ENCODE peak calls at places on chromosomes 4 and X, in nine cellular contexts. Y is CD4-positive, CD25-positive, alpha-beta regulatory T cell; Q is SK-N-SH; V is AG09309; C is iPS DF 6.9; P is WERI-Rb-1; R is GM23248; T is endodermal cell; I is H7. F is an unnamed sample.
A peak's percentile ranks its signal among the peaks of the same experiment; 100 is the strongest.

GRCh38 chrX:24347871-24348270 is 12.6 kb upstream of the SUPT20HL1 start:
- DNase-seq in Y (no peak), Q (no peak), V (no peak), C (no peak), P (peak; percentile 55), R (no peak), T (no peak), I (no peak), F (no peak)

GRCh38 chr4:2059034-2059725 is at the start of gene NAT8L:
- DNase-seq in Y (no peak), Q (peak; percentile 93), V (no peak), C (no peak), P (peak; percentile 82), R (peak; percentile 47), T (peak; percentile 78), I (peak; percentile 92), F (no peak)

GRCh38 chr4:100019821-100020220 is 69.7 kb upstream of the H2AZ1 start:
- DNase-seq in Y (no peak), Q (no peak), V (no peak), C (no peak), P (no peak), R (no peak), T (no peak), I (no peak), F (no peak)

GRCh38 chr4:87409420-87409939 is 12.9 kb upstream of the NUDT9 start:
- DNase-seq in Y (no peak), Q (no peak), V (no peak), C (no peak), P (no peak), R (no peak), T (no peak), I (no peak), F (no peak)

GRCh38 chr4:185015108-185015507 is 3.2 kb upstream of the HELT start:
- DNase-seq in Y (no peak), Q (no peak), V (no peak), C (no peak), P (no peak), R (peak; percentile 33), T (no peak), I (no peak), F (no peak)

GRCh38 chr4:107622006-107622405 is 98.0 kb downstream of the PAPSS1 start:
- DNase-seq in Y (no peak), Q (no peak), V (no peak), C (no peak), P (no peak), R (no peak), T (no peak), I (no peak), F (no peak)

GRCh38 chr4:3413675-3414420 is 27.9 kb upstream of the HGFAC start:
- DNase-seq in Y (no peak), Q (no peak), V (no peak), C (no peak), P (peak; percentile 6), R (no peak), T (peak; percentile 47), I (peak; percentile 79), F (peak; percentile 49)

GRCh38 chr4:185833055-185833598 is 21.1 kb upstream of the SORBS2 start:
- DNase-seq in Y (no peak), Q (no peak), V (no peak), C (no peak), P (no peak), R (no peak), T (no peak), I (no peak), F (no peak)

GRCh38 chr4:10079951-10080873 is 36.4 kb downstream of the WDR1 start:
- DNase-seq in Y (no peak), Q (peak; percentile 90), V (no peak), C (no peak), P (peak; percentile 49), R (no peak), T (no peak), I (peak; percentile 31), F (peak; percentile 46)

GRCh38 chr4:152773322-152773721 is 6.2 kb downstream of the TIGD4 start:
- DNase-seq in Y (no peak), Q (no peak), V (no peak), C (no peak), P (no peak), R (no peak), T (no peak), I (no peak), F (no peak)

GRCh38 chrX:27186671-27187070 is 276.5 kb downstream of the PPP4R3C start:
- DNase-seq in Y (peak; percentile 37), Q (peak; percentile 18), V (no peak), C (peak; percentile 7), P (peak; percentile 37), R (peak; percentile 45), T (peak; percentile 58), I (peak; percentile 10), F (no peak)

GRCh38 chr4:32506067-32506466 is 1785.9 kb downstream of the PCDH7 start:
- DNase-seq in Y (no peak), Q (no peak), V (no peak), C (no peak), P (no peak), R (no peak), T (no peak), I (no peak), F (no peak)

GRCh38 chr4:20592666-20593065 is 107.6 kb upstream of the PACRGL start:
- DNase-seq in Y (no peak), Q (no peak), V (no peak), C (no peak), P (no peak), R (peak; percentile 45), T (no peak), I (no peak), F (no peak)

GRCh38 chrX:21723097-21723496 is 34.8 kb downstream of the SMPX start:
- DNase-seq in Y (no peak), Q (no peak), V (no peak), C (no peak), P (no peak), R (peak; percentile 46), T (peak; percentile 67), I (no peak), F (no peak)

GRCh38 chrX:149871940-149872339 is 9.0 kb upstream of the MAGEA8 start:
- DNase-seq in Y (peak; percentile 35), Q (peak; percentile 52), V (no peak), C (peak; percentile 27), P (peak; percentile 64), R (peak; percentile 1), T (peak; percentile 81), I (peak; percentile 61), F (no peak)

GRCh38 chr4:165378398-165378762 is 428 bp upstream of the CPE start:
- DNase-seq in Y (no peak), Q (no peak), V (no peak), C (no peak), P (no peak), R (no peak), T (no peak), I (no peak), F (no peak)

GRCh38 chr4:165378763-165379631 is at the start of gene CPE:
- DNase-seq in Y (peak; percentile 47), Q (peak; percentile 95), V (no peak), C (no peak), P (peak; percentile 93), R (peak; percentile 92), T (peak; percentile 90), I (peak; percentile 80), F (peak; percentile 90)

GRCh38 chr4:165381821-165382373 is 3.1 kb downstream of the CPE start:
- DNase-seq in Y (no peak), Q (no peak), V (no peak), C (no peak), P (no peak), R (no peak), T (no peak), I (no peak), F (no peak)

GRCh38 chr4:165382640-165383039 is 3.8 kb downstream of the CPE start:
- DNase-seq in Y (no peak), Q (no peak), V (no peak), C (no peak), P (no peak), R (no peak), T (no peak), I (no peak), F (no peak)

GRCh38 chr4:165379662-165380061 is 854 bp downstream of the CPE start:
- DNase-seq in Y (no peak), Q (peak; percentile 50), V (no peak), C (no peak), P (peak; percentile 52), R (peak; percentile 16), T (peak; percentile 90), I (peak; percentile 53), F (no peak)
- H3K4me3 ChIP-seq in Y (no peak overlapping the region), Q (no peak overlapping the region), V (no peak overlapping the region), C (peak overlapping the region; percentile 49), P (peak overlapping the region; percentile 58), R (peak overlapping the region; percentile 87), T (peak overlapping the region; percentile 83), I (peak overlapping the region; percentile 62), F (peak overlapping the region; percentile 47)

DNA sequence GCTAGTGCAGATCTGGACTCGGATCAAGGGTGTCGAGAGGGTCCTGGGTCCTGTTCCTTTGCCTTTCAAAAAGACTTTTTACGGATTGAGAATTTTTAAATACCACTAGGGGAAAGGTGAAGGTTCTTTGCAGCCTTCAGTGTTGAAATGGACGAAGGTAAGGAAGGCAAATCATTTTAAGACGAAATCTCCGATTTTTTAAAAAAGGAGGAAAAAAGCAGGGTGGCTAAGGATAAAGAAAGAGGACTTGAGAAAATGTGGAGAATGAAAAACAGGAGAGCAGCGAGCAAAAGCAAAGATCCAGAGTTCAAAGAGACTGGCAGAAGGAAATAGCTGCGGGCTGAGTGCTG is 333 bp downstream of the EPHA5 start:
- DNase-seq in Y (no peak), Q (no peak), V (no peak), C (no peak), P (no peak), R (no peak), T (no peak), I (no peak), F (no peak)
- H3K4me3 ChIP-seq in Y (no peak overlapping the region), Q (peak overlapping the region; percentile 68), V (peak overlapping the region; percentile 56), C (peak overlapping the region; percentile 29), P (peak overlapping the region; percentile 64), R (peak overlapping the region; percentile 67), T (peak overlapping the region; percentile 79), I (peak overlapping the region; percentile 45), F (peak overlapping the region; percentile 30)

DNA sequence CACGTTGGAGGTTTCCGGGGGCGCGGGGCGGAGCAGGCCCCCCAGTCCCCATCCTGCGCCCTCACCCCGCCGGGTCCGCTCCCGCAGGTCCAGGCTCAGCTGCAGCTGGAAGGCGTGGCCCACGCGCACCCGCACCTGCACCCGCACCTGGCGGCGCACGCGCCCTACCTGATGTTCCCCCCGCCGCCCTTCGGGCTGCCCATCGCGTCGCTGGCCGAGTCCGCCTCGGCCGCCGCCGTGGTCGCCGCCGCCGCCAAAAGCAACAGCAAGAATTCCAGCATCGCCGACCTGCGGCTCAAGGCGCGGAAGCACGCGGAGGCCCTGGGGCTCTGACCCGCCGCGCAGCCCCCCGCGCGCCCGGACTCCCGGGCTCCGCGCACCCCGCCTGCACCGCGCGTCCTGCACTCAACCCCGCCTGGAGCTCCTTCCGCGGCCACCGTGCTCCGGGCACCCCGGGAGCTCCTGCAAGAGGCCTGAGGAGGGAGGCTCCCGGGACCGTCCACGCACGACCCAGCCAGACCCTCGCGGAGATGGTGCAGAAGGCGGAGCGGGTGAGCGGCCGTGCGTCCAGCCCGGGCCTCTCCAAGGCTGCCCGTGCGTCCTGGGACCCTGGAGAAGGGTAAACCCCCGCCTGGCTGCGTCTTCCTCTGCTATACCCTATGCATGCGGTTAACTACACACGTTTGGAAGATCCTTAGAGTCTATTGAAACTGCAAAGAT is 13.9 kb downstream of the SHOX start:
- DNase-seq in Y (no peak), Q (peak; percentile 36), V (no peak), C (no peak), P (no peak), R (no peak), T (peak; percentile 74), I (peak; percentile 81), F (no peak)
- H3K4me3 ChIP-seq in Y (no peak overlapping the region), Q (no peak overlapping the region), V (no peak overlapping the region), C (peak overlapping the region; percentile 18), P (no peak overlapping the region), R (no peak overlapping the region), T (peak overlapping the region; percentile 73), I (peak overlapping the region; percentile 36), F (no peak overlapping the region)

GRCh38 chrX:71144651-71145050 is at the start of gene NLGN3:
- DNase-seq in Y (no peak), Q (peak; percentile 73), V (no peak), C (no peak), P (peak; percentile 13), R (peak; percentile 15), T (peak; percentile 66), I (peak; percentile 87), F (no peak)
- H3K4me3 ChIP-seq in Y (no peak within 1 kb of the TSS), Q (peak within 1 kb of the TSS; percentile 32), V (no peak within 1 kb of the TSS), C (peak within 1 kb of the TSS; percentile 55), P (peak within 1 kb of the TSS; percentile 32), R (peak within 1 kb of the TSS; percentile 15), T (peak within 1 kb of the TSS; percentile 69), I (peak within 1 kb of the TSS; percentile 50), F (peak within 1 kb of the TSS; percentile 21)